ENCODE peak calls at places on chromosome 4, in eight cellular contexts. F is kidney glomerular epithelial cell, W is NB4, K is NCI-H2081, I is stomach, U is AG10803, T is PC-3, M is RPMI7951. L is an unnamed sample.

GRCh38 chr4:7651461-7651921 is 216.8 kb upstream of the PSAPL1 start:
- DNase-seq in F (no peak), W (no peak), K (no peak), I (no peak), U (no peak), T (no peak), M (peak), L (peak)

GRCh38 chr4:149102765-149103164 is 660.6 kb upstream of the NR3C2 start:
- DNase-seq in F (no peak), W (no peak), K (no peak), I (no peak), U (no peak), T (no peak), M (no peak), L (no peak)

GRCh38 chr4:126441173-126441810 is 1126.5 kb downstream of the FAT4 start:
- DNase-seq in F (no peak), W (no peak), K (no peak), I (no peak), U (no peak), T (no peak), M (peak), L (no peak)

GRCh38 chr4:113708250-113708649 is 53.3 kb downstream of the CAMK2D start:
- DNase-seq in F (no peak), W (no peak), K (no peak), I (no peak), U (peak), T (peak), M (no peak), L (peak)

GRCh38 chr4:75673027-75673958 is at the start of gene G3BP2:
- DNase-seq in F (peak), W (peak), K (peak), I (peak), U (peak), T (peak), M (peak), L (peak)

GRCh38 chr4:11004818-11005217 is 320.2 kb upstream of the CLNK start:
- DNase-seq in F (no peak), W (no peak), K (no peak), I (no peak), U (no peak), T (no peak), M (no peak), L (no peak)

GRCh38 chr4:133152330-133152791 is 3.3 kb downstream of the PCDH10 start:
- DNase-seq in F (no peak), W (no peak), K (no peak), I (no peak), U (no peak), T (no peak), M (no peak), L (peak)

GRCh38 chr4:108941914-108942379 is 179.1 kb upstream of the ETNPPL start:
- DNase-seq in F (no peak), W (peak), K (no peak), I (no peak), U (no peak), T (no peak), M (no peak), L (no peak)

GRCh38 chr4:168119100-168119499 is 26.8 kb downstream of the ANXA10 start:
- DNase-seq in F (no peak), W (no peak), K (no peak), I (no peak), U (no peak), T (no peak), M (no peak), L (no peak)

GRCh38 chr4:81235982-81236749 is 21.1 kb upstream of the PRKG2 start:
- DNase-seq in F (no peak), W (no peak), K (no peak), I (no peak), U (no peak), T (no peak), M (no peak), L (no peak)

GRCh38 chr4:53899544-53900274 is 164.7 kb downstream of the CHIC2 start:
- DNase-seq in F (no peak), W (no peak), K (no peak), I (no peak), U (peak), T (no peak), M (peak), L (peak)

GRCh38 chr4:117801756-117802155 is 232.5 kb upstream of the NDST3 start:
- DNase-seq in F (no peak), W (no peak), K (no peak), I (no peak), U (no peak), T (no peak), M (no peak), L (no peak)

GRCh38 chr4:128716325-128716724 is 93.2 kb upstream of the JADE1 start:
- DNase-seq in F (no peak), W (no peak), K (no peak), I (no peak), U (peak), T (no peak), M (no peak), L (no peak)

L was measured in astrocyte.